ENCODE peak calls at places on chromosomes 12 and 14, in ten cellular contexts. K, T, B, W, S, V, A, E, Q and I are unnamed samples.

GRCh38 chr14:54651649-54652048 is 84.7 kb downstream of the SAMD4A start:
- DNase-seq in K (peak), T (no peak), B (no peak), W (no peak), S (no peak), V (peak), A (no peak), E (no peak), Q (no peak), I (no peak)

GRCh38 chr12:53481108-53481442 is 18.2 kb downstream of the MAP3K12 start:
- DNase-seq in K (no peak), T (no peak), B (no peak), W (no peak), S (no peak), V (no peak), A (no peak), E (no peak), Q (no peak), I (no peak)

GRCh38 chr12:131894981-131895639 is 688 bp downstream of the ULK1 start:
- DNase-seq in K (no peak), T (peak), B (no peak), W (no peak), S (no peak), V (no peak), A (no peak), E (no peak), Q (no peak), I (peak)

GRCh38 chr12:22046968-22047390 is 961 bp downstream of the CMAS start:
- DNase-seq in K (no peak), T (no peak), B (no peak), W (no peak), S (no peak), V (no peak), A (no peak), E (no peak), Q (peak), I (no peak)

GRCh38 chr14:99361596-99362220 is 89.7 kb upstream of the BCL11B start:
- DNase-seq in K (no peak), T (no peak), B (no peak), W (no peak), S (no peak), V (no peak), A (no peak), E (no peak), Q (no peak), I (no peak)

GRCh38 chr14:58244556-58245387 is at the start of gene PSMA3:
- DNase-seq in K (peak), T (peak), B (peak), W (peak), S (peak), V (peak), A (peak), E (peak), Q (peak), I (peak)

GRCh38 chr12:132328282-132329029 is 933 bp downstream of the GALNT9 start:
- DNase-seq in K (no peak), T (no peak), B (no peak), W (no peak), S (no peak), V (no peak), A (no peak), E (no peak), Q (no peak), I (no peak)

GRCh38 chr14:68312884-68313725 is 479.8 kb downstream of the ZFP36L1 start:
- DNase-seq in K (no peak), T (no peak), B (no peak), W (no peak), S (no peak), V (no peak), A (peak), E (no peak), Q (no peak), I (no peak)

GRCh38 chr14:23556700-23557440 is 799 bp downstream of the THTPA start:
- DNase-seq in K (no peak), T (no peak), B (no peak), W (no peak), S (no peak), V (no peak), A (peak), E (no peak), Q (no peak), I (no peak)

GRCh38 chr12:25186788-25187397 is 8.1 kb downstream of the DNAI7 start:
- DNase-seq in K (peak), T (no peak), B (no peak), W (no peak), S (no peak), V (peak), A (no peak), E (no peak), Q (no peak), I (no peak)

GRCh38 chr14:95523818-95524448 is 7.5 kb upstream of the SYNE3 start:
- DNase-seq in K (no peak), T (no peak), B (no peak), W (no peak), S (no peak), V (no peak), A (peak), E (no peak), Q (peak), I (no peak)

GRCh38 chr14:96263347-96264199 is 7.6 kb downstream of the BDKRB1 start:
- DNase-seq in K (no peak), T (no peak), B (no peak), W (no peak), S (no peak), V (no peak), A (no peak), E (no peak), Q (no peak), I (no peak)

GRCh38 chr12:94239332-94239731 is 91.0 kb downstream of the PLXNC1 start:
- DNase-seq in K (no peak), T (no peak), B (no peak), W (no peak), S (no peak), V (no peak), A (no peak), E (no peak), Q (no peak), I (no peak)

GRCh38 chr12:111447571-111448265 is 42.0 kb downstream of the SH2B3 start:
- DNase-seq in K (no peak), T (no peak), B (no peak), W (no peak), S (no peak), V (no peak), A (no peak), E (no peak), Q (no peak), I (no peak)

GRCh38 chr12:62270872-62271271 is 10.7 kb downstream of the USP15 start:
- DNase-seq in K (no peak), T (no peak), B (no peak), W (no peak), S (no peak), V (no peak), A (no peak), E (no peak), Q (no peak), I (no peak)

GRCh38 chr12:44716681-44717080 is 159.4 kb downstream of the NELL2 start:
- DNase-seq in K (no peak), T (no peak), B (no peak), W (no peak), S (no peak), V (no peak), A (no peak), E (no peak), Q (no peak), I (no peak)

GRCh38 chr12:101230547-101230946 is 20.5 kb upstream of the SLC5A8 start:
- DNase-seq in K (peak), T (no peak), B (peak), W (no peak), S (peak), V (peak), A (no peak), E (no peak), Q (peak), I (peak)

GRCh38 chr12:71567562-71567961 is 96.1 kb downstream of the ZFC3H1 start:
- DNase-seq in K (no peak), T (no peak), B (no peak), W (no peak), S (no peak), V (no peak), A (no peak), E (no peak), Q (no peak), I (no peak)

GRCh38 chr12:125015680-125016310 is 22.4 kb downstream of the BRI3BP start:
- DNase-seq in K (no peak), T (peak), B (no peak), W (peak), S (no peak), V (no peak), A (no peak), E (no peak), Q (no peak), I (no peak)

GRCh38 chr14:98293527-98293926 is 978.5 kb downstream of the BCL11B start:
- DNase-seq in K (no peak), T (no peak), B (no peak), W (no peak), S (no peak), V (no peak), A (no peak), E (no peak), Q (no peak), I (no peak)

GRCh38 chr12:132201391-132202120 is 57.3 kb downstream of the NOC4L start:
- DNase-seq in K (no peak), T (no peak), B (no peak), W (no peak), S (no peak), V (no peak), A (no peak), E (no peak), Q (no peak), I (no peak)

GRCh38 chr12:51759175-51759574 is 89.3 kb downstream of the FIGNL2 start:
- DNase-seq in K (peak), T (no peak), B (no peak), W (no peak), S (peak), V (peak), A (no peak), E (no peak), Q (peak), I (no peak)

GRCh38 chr14:32998433-32998832 is 59.8 kb downstream of the NPAS3 start:
- DNase-seq in K (peak), T (no peak), B (no peak), W (no peak), S (peak), V (peak), A (no peak), E (no peak), Q (peak), I (no peak)